ENCODE peak calls at places on chromosomes 13 and 19, in six cellular contexts. D, R, M, H, J and O are unnamed samples.

GRCh38 chr13:44271031-44271433 is 102.6 kb upstream of the SERP2 start:
- DNase-seq in R (peak; percentile 71), H (peak; percentile 61), J (no peak), D (no peak), M (no peak), O (no peak)

GRCh38 chr19:2149980-2150793 is 1.2 kb downstream of the AP3D1 start:
- DNase-seq in R (no peak), H (peak; percentile 35), M (no peak), D (no peak), J (no peak), O (no peak)

GRCh38 chr19:1478934-1479707 is at the start of gene C19orf25:
- DNase-seq in D (peak; percentile 90), M (peak; percentile 83), J (peak; percentile 89), H (peak; percentile 88), R (peak; percentile 95), O (peak; percentile 86)

GRCh38 chr13:37138169-37138568 is 32.7 kb upstream of the CSNK1A1L start:
- DNase-seq in H (no peak), M (no peak), D (no peak), R (no peak), J (no peak), O (no peak)

GRCh38 chr19:31981545-31981944 is 363.9 kb upstream of the ZNF507 start:
- DNase-seq in H (no peak), R (no peak), D (no peak), M (no peak), J (no peak), O (no peak)

GRCh38 chr19:39708594-39708993 is 4.3 kb downstream of the LGALS14 start:
- DNase-seq in D (no peak), H (no peak), R (no peak), J (no peak), M (no peak), O (no peak)

GRCh38 chr19:45474941-45475516 is 7.2 kb downstream of the FOSB start:
- DNase-seq in H (no peak), R (peak; percentile 39), M (peak; percentile 51), D (peak; percentile 19), J (no peak), O (no peak)

GRCh38 chr19:18633321-18633720 is 3.5 kb upstream of the KLHL26 start:
- DNase-seq in R (no peak), M (no peak), D (no peak), J (no peak), H (no peak), O (no peak)

GRCh38 chr19:18496167-18496979 is 25.5 kb downstream of the ELL start:
- DNase-seq in M (peak; percentile 39), R (peak; percentile 32), J (peak; percentile 71), D (peak; percentile 85), H (peak; percentile 59), O (peak; percentile 72)

GRCh38 chr13:60583911-60584753 is 187.1 kb downstream of the TDRD3 start:
- DNase-seq in M (no peak), H (peak; percentile 94), R (peak; percentile 86), D (no peak), J (no peak), O (no peak)

GRCh38 chr13:113997845-113998751 is 24.2 kb upstream of the C13orf46 start:
- DNase-seq in R (peak; percentile 25), J (no peak), D (no peak), H (peak; percentile 21), M (no peak), O (no peak)

GRCh38 chr19:32751066-32751465 is 31.5 kb downstream of the TDRD12 start:
- DNase-seq in R (no peak), M (no peak), H (no peak), D (no peak), J (no peak), O (no peak)